ENCODE peak calls at places on chromosomes 12 and 14, in seven cellular contexts. O is RWPE1, Q is GM19239, T is nephron progenitor cell, R is non-pigmented ciliary epithelial cell, Z is left colon, M is LNCaP clone FGC. N is an unnamed sample.

GRCh38 chr12:6097384-6097783 is 27.1 kb downstream of the VWF start:
- DNase-seq in O (peak), Q (no peak), T (no peak), R (no peak), Z (no peak), M (no peak), N (no peak)

GRCh38 chr12:122474324-122474716 is 26.4 kb downstream of the ZCCHC8 start:
- DNase-seq in O (no peak), Q (no peak), T (no peak), R (no peak), Z (no peak), M (no peak), N (peak)

GRCh38 chr14:63940387-63940786 is 87.6 kb downstream of the SYNE2 start:
- DNase-seq in O (no peak), Q (no peak), T (no peak), R (no peak), Z (no peak), M (no peak), N (no peak)

GRCh38 chr12:45654002-45654401 is 75.5 kb upstream of the ARID2 start:
- DNase-seq in O (no peak), Q (no peak), T (no peak), R (no peak), Z (no peak), M (no peak), N (no peak)

GRCh38 chr14:56666716-56667115 is 87.1 kb downstream of the TMEM260 start:
- DNase-seq in O (peak), Q (no peak), T (no peak), R (peak), Z (no peak), M (no peak), N (no peak)

GRCh38 chr12:109734219-109735000 is 20.8 kb downstream of the FAM222A start:
- DNase-seq in O (no peak), Q (no peak), T (peak), R (no peak), Z (peak), M (no peak), N (peak)

GRCh38 chr14:75518625-75519024 is 3.6 kb upstream of the BATF start:
- DNase-seq in O (no peak), Q (no peak), T (no peak), R (no peak), Z (no peak), M (no peak), N (peak)

GRCh38 chr12:93547778-93548177 is 24.7 kb upstream of the SOCS2 start:
- DNase-seq in O (no peak), Q (no peak), T (no peak), R (no peak), Z (no peak), M (no peak), N (no peak)

GRCh38 chr14:64170190-64170589 is 124.0 kb downstream of the ESR2 start:
- DNase-seq in O (no peak), Q (no peak), T (no peak), R (no peak), Z (no peak), M (no peak), N (peak)